ENCODE peak calls at places on chromosomes 13 and 19, in six cellular contexts. One of them, this sample, is unnamed.

GRCh38 chr19:48784527-48784926 is 26.3 kb downstream of the BCAT2 start:
- DNase-seq in H1: no peak
- DNase-seq in GM12878: no peak
- DNase-seq in K562: peak; percentile 12
- DNase-seq in GM12892: no peak
- DNase-seq in HepG2: no peak
- DNase-seq in this sample: no peak

GRCh38 chr19:54133312-54133956 is 4.1 kb upstream of the CNOT3 start:
- DNase-seq in H1: peak; percentile 63
- DNase-seq in GM12878: no peak
- DNase-seq in K562: no peak
- DNase-seq in GM12892: no peak
- DNase-seq in HepG2: peak; percentile 84
- DNase-seq in this sample: no peak

GRCh38 chr13:24269803-24270202 is 39.6 kb upstream of the C1QTNF9 start:
- DNase-seq in H1: no peak
- DNase-seq in GM12878: no peak
- DNase-seq in K562: no peak
- DNase-seq in GM12892: no peak
- DNase-seq in HepG2: no peak
- DNase-seq in this sample: no peak

GRCh38 chr13:93624371-93624777 is 397.8 kb downstream of the GPC6 start:
- DNase-seq in H1: no peak
- DNase-seq in GM12878: no peak
- DNase-seq in K562: no peak
- DNase-seq in GM12892: no peak
- DNase-seq in HepG2: no peak
- DNase-seq in this sample: no peak

GRCh38 chr13:80399340-80400163 is 58.6 kb upstream of the SPRY2 start:
- DNase-seq in H1: no peak
- DNase-seq in GM12878: peak; percentile 17
- DNase-seq in K562: no peak
- DNase-seq in GM12892: no peak
- DNase-seq in HepG2: no peak
- DNase-seq in this sample: no peak

GRCh38 chr13:79245937-79246574 is 160.0 kb downstream of the RBM26 start:
- DNase-seq in H1: no peak
- DNase-seq in GM12878: peak; percentile 16
- DNase-seq in K562: no peak
- DNase-seq in GM12892: no peak
- DNase-seq in HepG2: no peak
- DNase-seq in this sample: no peak

GRCh38 chr13:112894673-112895481 is 74.1 kb upstream of the MCF2L start:
- DNase-seq in H1: peak; percentile 75
- DNase-seq in GM12878: no peak
- DNase-seq in K562: no peak
- DNase-seq in GM12892: no peak
- DNase-seq in HepG2: peak; percentile 41
- DNase-seq in this sample: no peak

GRCh38 chr13:32911506-32911905 is 104.7 kb upstream of the KL start:
- DNase-seq in H1: no peak
- DNase-seq in GM12878: no peak
- DNase-seq in K562: no peak
- DNase-seq in GM12892: peak; percentile 23
- DNase-seq in HepG2: peak; percentile 36
- DNase-seq in this sample: peak; percentile 35

GRCh38 chr13:110640591-110641029 is 25.3 kb downstream of the NAXD start:
- DNase-seq in H1: no peak
- DNase-seq in GM12878: no peak
- DNase-seq in K562: no peak
- DNase-seq in GM12892: no peak
- DNase-seq in HepG2: no peak
- DNase-seq in this sample: no peak

GRCh38 chr19:27392027-27392632 is 1820.8 kb downstream of the UQCRFS1 start:
- DNase-seq in H1: no peak
- DNase-seq in GM12878: no peak
- DNase-seq in K562: no peak
- DNase-seq in GM12892: no peak
- DNase-seq in HepG2: no peak
- DNase-seq in this sample: no peak

GRCh38 chr13:79384022-79384610 is 21.9 kb downstream of the RBM26 start:
- DNase-seq in H1: no peak
- DNase-seq in GM12878: no peak
- DNase-seq in K562: no peak
- DNase-seq in GM12892: no peak
- DNase-seq in HepG2: peak; percentile 20
- DNase-seq in this sample: no peak

GRCh38 chr13:92802776-92803175 is 423.8 kb upstream of the GPC6 start:
- DNase-seq in H1: no peak
- DNase-seq in GM12878: no peak
- DNase-seq in K562: no peak
- DNase-seq in GM12892: no peak
- DNase-seq in HepG2: no peak
- DNase-seq in this sample: no peak

GRCh38 chr19:13788991-13789390 is 6.3 kb upstream of the ZSWIM4 start:
- DNase-seq in H1: no peak
- DNase-seq in GM12878: no peak
- DNase-seq in K562: no peak
- DNase-seq in GM12892: no peak
- DNase-seq in HepG2: no peak
- DNase-seq in this sample: no peak

GRCh38 chr13:77891041-77891440 is 27.6 kb downstream of the EDNRB start:
- DNase-seq in H1: no peak
- DNase-seq in GM12878: no peak
- DNase-seq in K562: no peak
- DNase-seq in GM12892: no peak
- DNase-seq in HepG2: no peak
- DNase-seq in this sample: no peak

GRCh38 chr13:95896302-95896701 is 156.9 kb downstream of the UGGT2 start:
- DNase-seq in H1: no peak
- DNase-seq in GM12878: no peak
- DNase-seq in K562: no peak
- DNase-seq in GM12892: no peak
- DNase-seq in HepG2: no peak
- DNase-seq in this sample: no peak

GRCh38 chr19:34430738-34431625 is 2.8 kb downstream of the UBA2 start:
- DNase-seq in H1: no peak
- DNase-seq in GM12878: no peak
- DNase-seq in K562: peak; percentile 59
- DNase-seq in GM12892: peak; percentile 46
- DNase-seq in HepG2: peak; percentile 57
- DNase-seq in this sample: peak; percentile 44

GRCh38 chr19:970695-971094 is 13.4 kb upstream of the WDR18 start:
- DNase-seq in H1: peak; percentile 63
- DNase-seq in GM12878: no peak
- DNase-seq in K562: peak; percentile 54
- DNase-seq in GM12892: no peak
- DNase-seq in HepG2: no peak
- DNase-seq in this sample: no peak

GRCh38 chr13:23578411-23579071 is 8.3 kb downstream of the TNFRSF19 start:
- DNase-seq in H1: peak; percentile 82
- DNase-seq in GM12878: no peak
- DNase-seq in K562: peak; percentile 46
- DNase-seq in GM12892: peak; percentile 46
- DNase-seq in HepG2: peak; percentile 63
- DNase-seq in this sample: peak; percentile 44

GRCh38 chr19:3358919-3359849 is 7.2 kb upstream of the NFIC start:
- DNase-seq in H1: no peak
- DNase-seq in GM12878: no peak
- DNase-seq in K562: peak; percentile 96
- DNase-seq in GM12892: peak; percentile 89
- DNase-seq in HepG2: no peak
- DNase-seq in this sample: peak; percentile 83

GRCh38 chr13:28889317-28889716 is 69.2 kb downstream of the MTUS2 start:
- DNase-seq in H1: no peak
- DNase-seq in GM12878: no peak
- DNase-seq in K562: no peak
- DNase-seq in GM12892: no peak
- DNase-seq in HepG2: no peak
- DNase-seq in this sample: no peak

GRCh38 chr13:113141591-113141950 is 16.9 kb upstream of the PROZ start:
- DNase-seq in H1: no peak
- DNase-seq in GM12878: no peak
- DNase-seq in K562: no peak
- DNase-seq in GM12892: no peak
- DNase-seq in HepG2: no peak
- DNase-seq in this sample: no peak

GRCh38 chr13:65843314-65843731 is 1386.8 kb downstream of the PCDH9 start:
- DNase-seq in H1: no peak
- DNase-seq in GM12878: no peak
- DNase-seq in K562: no peak
- DNase-seq in GM12892: no peak
- DNase-seq in HepG2: no peak
- DNase-seq in this sample: no peak

GRCh38 chr19:34416021-34416545 is 11.9 kb downstream of the PDCD2L start:
- DNase-seq in H1: no peak
- DNase-seq in GM12878: no peak
- DNase-seq in K562: no peak
- DNase-seq in GM12892: no peak
- DNase-seq in HepG2: no peak
- DNase-seq in this sample: no peak

GRCh38 chr13:36820222-36820621 is 1.2 kb downstream of the RFXAP start:
- DNase-seq in H1: no peak
- DNase-seq in GM12878: peak; percentile 26
- DNase-seq in K562: no peak
- DNase-seq in GM12892: no peak
- DNase-seq in HepG2: no peak
- DNase-seq in this sample: no peak

GRCh38 chr13:99197257-99197651 is 3.4 kb upstream of the UBAC2 start:
- DNase-seq in H1: no peak
- DNase-seq in GM12878: no peak
- DNase-seq in K562: no peak
- DNase-seq in GM12892: no peak
- DNase-seq in HepG2: no peak
- DNase-seq in this sample: no peak

GRCh38 chr13:114143806-114144605 is 11.6 kb upstream of the RASA3 start:
- DNase-seq in H1: peak; percentile 59
- DNase-seq in GM12878: no peak
- DNase-seq in K562: peak; percentile 53
- DNase-seq in GM12892: no peak
- DNase-seq in HepG2: peak; percentile 74
- DNase-seq in this sample: peak; percentile 75

GRCh38 chr13:93476175-93476574 is 249.6 kb downstream of the GPC6 start:
- DNase-seq in H1: no peak
- DNase-seq in GM12878: no peak
- DNase-seq in K562: no peak
- DNase-seq in GM12892: no peak
- DNase-seq in HepG2: peak; percentile 11
- DNase-seq in this sample: no peak

DNA sequence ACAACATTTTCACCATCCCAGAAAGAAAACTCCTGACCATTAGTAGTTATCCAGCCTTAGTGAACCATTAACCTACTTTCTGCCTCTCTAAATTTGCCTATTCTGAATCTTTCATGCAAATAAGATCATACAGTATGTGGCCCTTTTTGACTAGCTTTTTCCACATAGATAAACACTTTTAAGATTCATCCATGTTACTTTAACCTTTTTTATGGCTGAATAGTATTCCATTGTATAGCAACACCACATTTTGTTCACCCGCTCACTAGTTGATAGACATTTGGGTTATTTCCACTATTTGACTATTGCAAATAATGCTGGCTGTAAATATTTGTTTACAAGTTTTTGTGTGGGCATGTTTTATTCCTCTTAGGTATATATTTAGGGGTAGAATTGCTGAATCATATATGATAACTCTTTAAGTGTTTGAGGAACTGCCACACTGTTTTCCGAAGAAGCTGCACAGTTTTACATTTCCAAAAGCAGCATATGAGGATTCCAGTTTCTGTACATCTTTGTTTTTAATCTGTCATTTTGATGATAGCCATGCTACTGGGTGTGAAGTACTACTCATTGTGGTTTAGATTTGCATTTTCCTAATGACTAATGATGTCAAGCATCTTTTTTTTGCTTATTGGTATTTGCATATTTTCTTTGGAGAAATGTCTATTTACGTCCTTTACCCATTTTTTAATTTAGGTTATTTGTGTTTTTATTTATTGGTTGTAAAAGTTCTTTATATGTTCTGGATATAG is 17.1 kb downstream of the COG6 start:
- DNase-seq in H1: no peak
- DNase-seq in GM12878: no peak
- DNase-seq in K562: no peak
- DNase-seq in GM12892: no peak
- DNase-seq in HepG2: no peak
- DNase-seq in this sample: no peak
- TF ChIP-seq POLR2AphosphoS5 in H1: no peak
- TF ChIP-seq POLR2AphosphoS5 in GM12878: no peak
- TF ChIP-seq POLR2AphosphoS5 in K562: no peak
- TF ChIP-seq POLR2AphosphoS5 in GM12892: no peak
- TF ChIP-seq POLR2AphosphoS5 in HepG2: no peak
- TF ChIP-seq POLR2AphosphoS5 in this sample: no peak

GRCh38 chr19:45505996-45506245 is 1.4 kb upstream of the VASP start:
- DNase-seq in H1: no peak
- DNase-seq in GM12878: no peak
- DNase-seq in K562: no peak
- DNase-seq in GM12892: no peak
- DNase-seq in HepG2: no peak
- DNase-seq in this sample: no peak

GRCh38 chr19:45506991-45507863 is at the start of gene VASP:
- DNase-seq in H1: peak; percentile 89
- DNase-seq in GM12878: peak; percentile 70
- DNase-seq in K562: peak; percentile 68
- DNase-seq in GM12892: peak; percentile 78
- DNase-seq in HepG2: peak; percentile 73
- DNase-seq in this sample: peak; percentile 74

GRCh38 chr19:45503909-45504308 is 3.4 kb upstream of the VASP start:
- DNase-seq in H1: no peak
- DNase-seq in GM12878: no peak
- DNase-seq in K562: no peak
- DNase-seq in GM12892: no peak
- DNase-seq in HepG2: no peak
- DNase-seq in this sample: no peak

GRCh38 chr19:45506246-45506990 is 861 bp upstream of the VASP start:
- DNase-seq in H1: peak; percentile 99
- DNase-seq in GM12878: peak; percentile 64
- DNase-seq in K562: peak; percentile 89
- DNase-seq in GM12892: peak; percentile 87
- DNase-seq in HepG2: peak; percentile 85
- DNase-seq in this sample: peak; percentile 86

GRCh38 chr19:45505151-45505995 is 1.9 kb upstream of the VASP start:
- DNase-seq in H1: no peak
- DNase-seq in GM12878: no peak
- DNase-seq in K562: no peak
- DNase-seq in GM12892: no peak
- DNase-seq in HepG2: no peak
- DNase-seq in this sample: no peak
- TF ChIP-seq TAF1 in H1: no peak
- TF ChIP-seq TAF1 in GM12878: no peak
- TF ChIP-seq TAF1 in K562: no peak
- TF ChIP-seq TAF1 in GM12892: no peak
- TF ChIP-seq TAF1 in HepG2: no peak
- TF ChIP-seq TAF1 in this sample: no peak

GRCh38 chr19:36246006-36246391 is 31.1 kb downstream of the ZNF146 start:
- DNase-seq in H1: no peak
- DNase-seq in GM12878: no peak
- DNase-seq in K562: no peak
- DNase-seq in GM12892: no peak
- DNase-seq in HepG2: no peak
- DNase-seq in this sample: no peak
- TF ChIP-seq POLR2A in H1: no peak
- TF ChIP-seq POLR2A in GM12878: no peak
- TF ChIP-seq POLR2A in K562: no peak
- TF ChIP-seq POLR2A in GM12892: no peak
- TF ChIP-seq POLR2A in HepG2: no peak
- TF ChIP-seq POLR2A in this sample: no peak

GRCh38 chr19:43768273-43769050 is 12.3 kb downstream of the KCNN4 start:
- DNase-seq in H1: no peak
- DNase-seq in GM12878: no peak
- DNase-seq in K562: no peak
- DNase-seq in GM12892: no peak
- DNase-seq in HepG2: no peak
- DNase-seq in this sample: no peak
- TF ChIP-seq POLR2AphosphoS5 in H1: no peak
- TF ChIP-seq POLR2AphosphoS5 in GM12878: no peak
- TF ChIP-seq POLR2AphosphoS5 in K562: no peak
- TF ChIP-seq POLR2AphosphoS5 in GM12892: no peak
- TF ChIP-seq POLR2AphosphoS5 in HepG2: no peak
- TF ChIP-seq POLR2AphosphoS5 in this sample: no peak

This sample was measured in GM12891.